ENCODE peak calls at places on chromosomes 7 and 10, in six cellular contexts. L, S, D, T, O and U are unnamed samples.

GRCh38 chr7:36895112-36895511 is 170.8 kb upstream of the AOAH start:
- DNase-seq in S (no peak), O (no peak), D (no peak), L (no peak), T (no peak), U (no peak)

GRCh38 chr7:41754046-41754445 is 51.2 kb upstream of the INHBA start:
- DNase-seq in S (no peak), D (no peak), L (no peak), T (no peak), O (no peak), U (no peak)

GRCh38 chr10:119209736-119210355 is 2.5 kb downstream of the GRK5 start:
- DNase-seq in T (no peak), D (no peak), L (no peak), O (no peak), S (no peak), U (no peak)

GRCh38 chr7:85765698-85766298 is 578.9 kb upstream of the SEMA3D start:
- DNase-seq in D (peak; percentile 6), O (no peak), L (no peak), T (no peak), S (peak; percentile 33), U (no peak)

GRCh38 chr7:30366606-30367005 is 82.2 kb downstream of the ZNRF2 start:
- DNase-seq in L (no peak), D (no peak), T (no peak), O (no peak), S (no peak), U (no peak)

GRCh38 chr7:108097703-108098102 is 32.5 kb downstream of the LAMB4 start:
- DNase-seq in L (no peak), D (peak; percentile 20), T (no peak), S (peak; percentile 57), O (peak; percentile 60), U (no peak)

GRCh38 chr10:73306171-73306708 is 52.4 kb downstream of the CFAP70 start:
- DNase-seq in L (no peak), D (no peak), S (no peak), O (no peak), T (no peak), U (no peak)

GRCh38 chr7:5070206-5070605 is 24.5 kb downstream of the RBAK start:
- DNase-seq in S (no peak), O (no peak), T (no peak), D (no peak), L (no peak), U (no peak)

GRCh38 chr10:7756360-7756992 is 31.3 kb downstream of the KIN start:
- DNase-seq in S (peak; percentile 53), D (peak; percentile 41), T (no peak), L (no peak), O (no peak), U (peak; percentile 33)

GRCh38 chr7:4823442-4824119 is 38.2 kb downstream of the PAPOLB start:
- DNase-seq in O (no peak), D (no peak), S (no peak), L (no peak), T (no peak), U (no peak)

GRCh38 chr10:102869290-102870198 is at the start of gene AS3MT:
- DNase-seq in S (peak; percentile 91), O (no peak), L (no peak), T (no peak), D (peak; percentile 38), U (peak; percentile 84)

GRCh38 chr7:157715071-157715937 is 378.5 kb downstream of the DNAJB6 start:
- DNase-seq in T (no peak), O (no peak), L (no peak), D (no peak), S (no peak), U (no peak)

GRCh38 chr7:101784275-101785127 is 32.9 kb upstream of the CUX1 start:
- DNase-seq in O (peak; percentile 48), T (no peak), D (peak; percentile 13), L (no peak), S (no peak), U (no peak)

GRCh38 chr10:60594476-60595051 is 183.7 kb upstream of the CDK1 start:
- DNase-seq in O (no peak), D (no peak), L (no peak), S (peak; percentile 66), T (no peak), U (no peak)

GRCh38 chr7:40493609-40494041 is 358.8 kb downstream of the SUGCT start:
- DNase-seq in T (no peak), O (no peak), S (no peak), L (no peak), D (no peak), U (no peak)

GRCh38 chr7:739455-739963 is 12.4 kb upstream of the PRKAR1B start:
- DNase-seq in D (no peak), O (no peak), S (no peak), T (no peak), L (no peak), U (no peak)

GRCh38 chr10:79446451-79447020 is 1.1 kb upstream of the ZCCHC24 start:
- DNase-seq in D (no peak), L (no peak), S (peak; percentile 63), O (peak; percentile 86), T (no peak), U (peak; percentile 63)

GRCh38 chr7:1497293-1497927 is 6.8 kb downstream of the INTS1 start:
- DNase-seq in L (no peak), O (no peak), D (no peak), S (no peak), T (no peak), U (no peak)

GRCh38 chr10:61970182-61971015 is 68.9 kb downstream of the ARID5B start:
- DNase-seq in S (no peak), T (no peak), O (no peak), D (peak; percentile 25), L (no peak), U (no peak)

GRCh38 chr7:84336303-84336702 is 141.7 kb upstream of the SEMA3A start:
- DNase-seq in L (peak; percentile 21), T (no peak), O (no peak), D (peak; percentile 32), S (peak; percentile 26), U (no peak)

GRCh38 chr7:84337386-84337785 is 142.8 kb upstream of the SEMA3A start:
- DNase-seq in D (no peak), S (no peak), O (no peak), T (no peak), L (no peak), U (no peak)

GRCh38 chr7:84336741-84337140 is 142.2 kb upstream of the SEMA3A start:
- DNase-seq in O (no peak), D (no peak), L (no peak), S (no peak), T (no peak), U (no peak)

GRCh38 chr7:84328571-84328970 is 134.0 kb upstream of the SEMA3A start:
- DNase-seq in L (no peak), S (no peak), D (no peak), O (no peak), T (no peak), U (no peak)

GRCh38 chr7:84331665-84332064 is 137.1 kb upstream of the SEMA3A start:
- DNase-seq in T (no peak), D (no peak), L (no peak), S (no peak), O (no peak), U (no peak)
- TF ChIP-seq CREB1 in T (no peak), D (no peak), L (no peak), S (no peak), O (no peak), U (no peak)

DNA sequence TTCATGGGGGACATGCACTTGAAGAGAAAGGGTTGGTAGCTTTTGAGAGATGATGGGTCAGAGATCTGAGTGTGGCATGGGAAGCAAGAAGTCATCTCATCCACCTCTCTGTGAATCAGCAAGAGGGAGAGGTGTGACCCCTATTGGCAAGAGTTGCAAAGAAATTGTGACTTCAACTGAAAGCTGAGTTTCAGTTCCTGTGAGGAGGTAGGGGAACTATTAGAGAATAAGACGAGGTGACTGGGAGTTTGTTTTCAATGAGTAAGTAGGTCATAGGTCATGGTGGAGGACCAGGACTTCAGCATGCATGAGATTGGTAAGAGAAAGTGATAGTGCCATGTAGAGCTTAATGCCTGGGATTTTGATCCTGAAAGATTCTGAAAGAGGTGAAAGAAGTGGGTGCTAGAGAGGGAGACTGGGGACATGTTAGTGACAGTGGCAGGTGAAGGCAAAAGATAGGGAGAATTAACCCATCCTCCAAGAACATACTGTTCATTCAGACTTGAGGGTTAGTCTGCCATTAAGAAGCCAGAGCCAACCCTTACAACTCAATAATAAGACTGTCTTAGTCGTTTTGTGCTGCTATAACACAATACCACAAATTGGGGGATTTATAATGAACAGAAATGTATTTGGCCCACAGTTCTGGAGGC is 75.5 kb upstream of the CAPZA2 start:
- DNase-seq in T (no peak), L (peak; percentile 58), O (no peak), S (peak; percentile 64), D (peak; percentile 47), U (no peak)
- TF ChIP-seq CREB1 in T (no peak), L (no peak), O (no peak), S (no peak), D (no peak), U (no peak)

DNA sequence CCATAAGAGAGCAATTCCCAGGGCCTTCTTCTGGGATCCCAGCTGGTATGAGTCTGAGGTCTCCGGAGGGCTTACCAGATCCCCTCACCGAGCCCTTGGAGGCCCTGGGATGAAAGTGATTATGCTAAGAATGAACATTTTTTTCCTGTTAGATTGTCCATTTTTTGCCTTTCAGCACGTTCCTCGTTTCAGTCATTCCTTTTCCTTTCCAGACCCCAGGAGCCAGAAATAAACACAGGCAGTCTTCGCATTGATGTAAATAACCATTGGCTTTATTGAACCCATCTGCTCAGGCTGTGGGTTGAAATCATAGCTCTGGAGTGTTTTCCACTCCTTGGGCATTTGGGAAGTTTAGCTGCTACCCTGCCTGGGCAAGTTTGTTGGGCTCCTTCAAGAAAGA is 320.9 kb upstream of the AUTS2 start:
- DNase-seq in L (no peak), D (no peak), O (no peak), S (no peak), T (no peak), U (no peak)
- TF ChIP-seq CREB1 in L (no peak), D (no peak), O (no peak), S (no peak), T (no peak), U (no peak)

DNA sequence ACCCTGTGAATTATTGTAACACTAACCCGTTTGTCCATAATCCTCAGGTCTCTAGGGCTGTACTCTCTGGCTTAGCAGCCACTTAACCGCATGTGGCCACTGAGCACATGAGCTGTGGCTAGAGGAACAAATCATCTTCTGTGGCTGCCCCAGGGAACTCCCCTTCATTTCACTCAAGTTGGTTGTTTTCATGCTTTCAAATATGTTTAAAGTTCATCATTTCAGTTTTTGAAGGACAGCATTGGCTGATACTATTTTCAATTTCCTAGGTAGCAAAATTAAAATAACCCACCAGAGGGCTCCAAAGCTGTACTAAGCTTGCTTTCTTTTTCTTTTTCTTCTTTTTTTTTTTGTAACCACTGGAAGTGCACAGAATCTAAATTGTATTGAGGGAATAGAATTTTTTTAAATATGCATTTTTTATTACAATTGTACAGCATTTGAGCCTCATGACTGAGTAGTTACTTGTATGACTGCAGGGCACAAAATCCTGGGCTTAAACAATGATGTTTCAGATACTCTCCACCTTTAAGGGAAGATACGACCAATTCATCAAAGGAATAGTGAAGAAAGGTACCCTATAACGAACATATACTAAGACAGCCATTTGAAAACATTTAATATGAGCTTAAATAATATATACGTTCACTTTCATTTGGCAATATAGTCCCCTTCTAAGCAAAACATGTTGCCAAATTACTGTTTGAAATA is 38.6 kb downstream of the MRC1 start:
- DNase-seq in S (peak; percentile 56), D (no peak), T (no peak), L (no peak), O (peak; percentile 23), U (no peak)
- TF ChIP-seq CREB1 in S (no peak), D (no peak), T (no peak), L (no peak), O (no peak), U (no peak)

GRCh38 chr7:116210345-116211005 is at the start of gene TES:
- DNase-seq in D (peak; percentile 29), T (peak; percentile 51), O (peak; percentile 96), S (peak; percentile 90), L (no peak), U (peak; percentile 84)
- TF ChIP-seq CREB1 in D (no peak), T (no peak), O (no peak), S (no peak), L (peak; percentile 9), U (no peak)